ENCODE peak calls at places on chromosomes 12 and 14, in four cellular contexts. One of them, this sample, is unnamed.

GRCh38 chr12:57749061-57749460 is 3.0 kb downstream of the CDK4 start:
- DNase-seq in OCI-LY7: no peak
- DNase-seq in tibial artery: no peak
- DNase-seq in astrocyte of the spinal cord: no peak
- DNase-seq in this sample: no peak

GRCh38 chr12:3170423-3171194 is 93.4 kb downstream of the TSPAN9 start:
- DNase-seq in OCI-LY7: no peak
- DNase-seq in tibial artery: no peak
- DNase-seq in astrocyte of the spinal cord: peak; percentile 93
- DNase-seq in this sample: no peak

GRCh38 chr14:89270439-89271227 is 146.4 kb downstream of the FOXN3 start:
- DNase-seq in OCI-LY7: no peak
- DNase-seq in tibial artery: no peak
- DNase-seq in astrocyte of the spinal cord: no peak
- DNase-seq in this sample: no peak

GRCh38 chr12:114823701-114824100 is 139.7 kb upstream of the TBX3 start:
- DNase-seq in OCI-LY7: no peak
- DNase-seq in tibial artery: peak; percentile 37
- DNase-seq in astrocyte of the spinal cord: no peak
- DNase-seq in this sample: no peak

GRCh38 chr12:15808250-15808971 is 19.2 kb upstream of the EPS8 start:
- DNase-seq in OCI-LY7: no peak
- DNase-seq in tibial artery: no peak
- DNase-seq in astrocyte of the spinal cord: no peak
- DNase-seq in this sample: no peak

GRCh38 chr12:49941556-49942511 is 8.7 kb upstream of the AQP2 start:
- DNase-seq in OCI-LY7: no peak
- DNase-seq in tibial artery: no peak
- DNase-seq in astrocyte of the spinal cord: no peak
- DNase-seq in this sample: no peak

GRCh38 chr14:51517116-51517515 is 134.6 kb upstream of the FRMD6 start:
- DNase-seq in OCI-LY7: no peak
- DNase-seq in tibial artery: no peak
- DNase-seq in astrocyte of the spinal cord: no peak
- DNase-seq in this sample: no peak

GRCh38 chr12:64578556-64578955 is 31.7 kb upstream of the RASSF3 start:
- DNase-seq in OCI-LY7: no peak
- DNase-seq in tibial artery: no peak
- DNase-seq in astrocyte of the spinal cord: no peak
- DNase-seq in this sample: no peak

GRCh38 chr14:73770977-73771847 is 57.0 kb upstream of the PNMA1 start:
- DNase-seq in OCI-LY7: no peak
- DNase-seq in tibial artery: no peak
- DNase-seq in astrocyte of the spinal cord: no peak
- DNase-seq in this sample: no peak

GRCh38 chr12:6394398-6394797 is 10.4 kb downstream of the LTBR start:
- DNase-seq in OCI-LY7: no peak
- DNase-seq in tibial artery: no peak
- DNase-seq in astrocyte of the spinal cord: no peak
- DNase-seq in this sample: no peak

GRCh38 chr12:292186-292585 is 29.6 kb upstream of the SLC6A13 start:
- DNase-seq in OCI-LY7: no peak
- DNase-seq in tibial artery: no peak
- DNase-seq in astrocyte of the spinal cord: no peak
- DNase-seq in this sample: no peak

GRCh38 chr12:1970331-1970900 is 33.8 kb downstream of the DCP1B start:
- DNase-seq in OCI-LY7: no peak
- DNase-seq in tibial artery: no peak
- DNase-seq in astrocyte of the spinal cord: no peak
- DNase-seq in this sample: no peak
- H3K4me3 ChIP-seq in OCI-LY7: no peak overlapping the region
- H3K4me3 ChIP-seq in tibial artery: no peak overlapping the region
- H3K4me3 ChIP-seq in astrocyte of the spinal cord: no peak overlapping the region
- H3K4me3 ChIP-seq in this sample: no peak overlapping the region

GRCh38 chr14:102086346-102086971 is 385 bp downstream of the HSP90AA1 start:
- DNase-seq in OCI-LY7: peak; percentile 70
- DNase-seq in tibial artery: peak; percentile 70
- DNase-seq in astrocyte of the spinal cord: peak; percentile 60
- DNase-seq in this sample: no peak

GRCh38 chr14:102085503-102085902 is 1.3 kb downstream of the HSP90AA1 start:
- DNase-seq in OCI-LY7: no peak
- DNase-seq in tibial artery: no peak
- DNase-seq in astrocyte of the spinal cord: no peak
- DNase-seq in this sample: no peak

GRCh38 chr14:102086972-102087761 is at the start of gene HSP90AA1:
- DNase-seq in OCI-LY7: peak; percentile 95
- DNase-seq in tibial artery: peak; percentile 97
- DNase-seq in astrocyte of the spinal cord: peak; percentile 92
- DNase-seq in this sample: peak; percentile 79

GRCh38 chr14:102087762-102088011 is 843 bp upstream of the HSP90AA1 start:
- DNase-seq in OCI-LY7: no peak
- DNase-seq in tibial artery: no peak
- DNase-seq in astrocyte of the spinal cord: no peak
- DNase-seq in this sample: no peak

DNA sequence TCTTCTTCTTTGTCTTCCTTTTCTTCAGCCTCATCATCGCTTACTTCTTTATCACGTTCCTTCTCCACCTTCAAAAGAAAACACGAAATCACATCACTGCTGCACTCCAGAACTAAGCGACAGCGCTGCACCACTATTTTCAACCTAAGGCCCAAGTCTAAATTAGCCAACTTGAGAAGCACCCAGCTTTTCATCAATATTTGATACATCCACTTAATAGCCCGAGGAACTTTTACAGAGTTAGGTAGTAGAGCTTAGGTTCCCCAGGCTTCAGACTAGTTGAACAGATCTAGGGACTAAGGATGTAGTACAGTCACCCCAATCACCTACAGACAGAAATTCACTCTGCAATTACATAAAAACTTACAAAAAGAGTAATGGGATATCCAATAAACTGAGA is 1.9 kb downstream of the HSP90AA1 start:
- DNase-seq in OCI-LY7: no peak
- DNase-seq in tibial artery: no peak
- DNase-seq in astrocyte of the spinal cord: no peak
- DNase-seq in this sample: no peak
- H3K4me3 ChIP-seq in OCI-LY7: peak overlapping the region; percentile 93
- H3K4me3 ChIP-seq in tibial artery: no peak overlapping the region
- H3K4me3 ChIP-seq in astrocyte of the spinal cord: peak overlapping the region; percentile 80
- H3K4me3 ChIP-seq in this sample: peak overlapping the region; percentile 79

DNA sequence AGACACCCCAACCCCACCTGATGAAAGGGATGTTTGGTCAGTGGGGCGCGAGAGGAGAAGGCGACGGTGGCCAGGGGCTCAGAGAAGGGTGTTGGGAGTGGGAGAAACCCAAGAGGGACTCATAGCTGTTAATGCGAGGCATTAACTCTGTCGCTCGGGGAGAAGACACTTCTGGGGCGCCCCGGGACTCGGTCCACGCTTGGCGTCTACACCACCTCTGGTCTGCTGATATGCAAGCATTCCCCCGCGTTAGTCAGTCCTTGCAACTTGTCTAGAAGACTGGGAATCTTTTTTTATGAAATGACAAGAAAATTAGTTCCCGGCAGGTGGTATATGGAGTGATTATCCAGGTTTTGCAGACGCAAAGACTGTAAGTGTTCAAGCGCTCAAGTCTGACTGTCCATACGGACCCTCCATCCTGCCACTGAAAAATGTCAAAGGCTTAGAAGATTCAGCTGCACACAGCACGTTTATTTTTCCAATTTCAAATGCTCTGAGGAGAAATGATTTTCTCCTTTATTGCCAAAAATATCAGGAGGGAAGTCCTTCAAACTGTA is 385 bp upstream of the SLC35F4 start:
- DNase-seq in OCI-LY7: no peak
- DNase-seq in tibial artery: no peak
- DNase-seq in astrocyte of the spinal cord: no peak
- DNase-seq in this sample: no peak
- H3K4me3 ChIP-seq in OCI-LY7: no peak overlapping the region
- H3K4me3 ChIP-seq in tibial artery: peak overlapping the region; percentile 52
- H3K4me3 ChIP-seq in astrocyte of the spinal cord: no peak overlapping the region
- H3K4me3 ChIP-seq in this sample: no peak overlapping the region

DNA sequence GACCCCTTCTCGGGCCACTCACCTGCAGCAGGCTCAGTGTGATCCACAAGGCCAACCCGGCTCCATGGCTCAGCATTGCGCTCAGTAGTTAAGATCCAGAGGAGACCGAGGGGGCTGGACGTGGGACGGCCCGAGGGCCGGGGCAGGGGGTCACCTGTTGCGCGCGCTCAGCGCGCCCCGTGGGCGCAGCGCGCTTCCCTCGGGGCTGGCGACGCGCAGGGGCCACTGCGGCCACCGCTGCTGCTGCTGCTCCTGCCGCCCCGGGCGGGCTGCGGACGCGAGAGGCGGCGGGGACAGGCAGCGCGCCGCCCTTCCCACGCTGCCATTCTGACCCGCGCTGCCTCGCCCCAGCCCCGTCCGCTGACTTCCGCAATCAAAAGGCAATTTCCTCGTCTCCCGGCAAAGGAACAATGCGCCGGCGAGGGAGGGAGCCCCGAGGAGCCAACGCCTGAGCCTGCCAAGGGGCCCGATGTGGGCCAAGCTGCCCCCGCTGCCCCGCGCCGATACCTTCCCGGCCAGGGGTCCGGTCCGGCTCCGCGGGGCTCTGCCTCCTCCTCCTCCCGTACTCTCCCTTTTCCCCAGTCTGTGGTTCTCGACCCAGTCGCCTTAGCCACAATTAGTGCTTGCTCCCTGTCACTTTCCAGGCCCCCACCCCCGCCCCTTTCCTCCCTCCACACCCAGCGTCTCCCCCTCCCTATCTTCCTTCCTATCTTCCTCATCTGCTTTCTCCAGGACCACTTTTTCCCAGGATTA is 27.3 kb downstream of the PTPRB start:
- DNase-seq in OCI-LY7: no peak
- DNase-seq in tibial artery: peak; percentile 69
- DNase-seq in astrocyte of the spinal cord: no peak
- DNase-seq in this sample: no peak
- H3K4me3 ChIP-seq in OCI-LY7: no peak overlapping the region
- H3K4me3 ChIP-seq in tibial artery: peak overlapping the region; percentile 59
- H3K4me3 ChIP-seq in astrocyte of the spinal cord: peak overlapping the region; percentile 47
- H3K4me3 ChIP-seq in this sample: no peak overlapping the region

This sample was measured in Jurkat, Clone E6-1.